ENCODE peak calls at places on chromosomes 13 and 19, in five cellular contexts. W is Panc1, O is OCI-LY7, Z is H9, M is GM12878. U is an unnamed sample.

GRCh38 chr13:29961036-29961685 is 110.7 kb upstream of the UBL3 start:
- DNase-seq in Z (no peak), O (no peak), M (no peak), W (no peak), U (no peak)

GRCh38 chr19:1260749-1261511 is 8.2 kb upstream of the CIRBP start:
- DNase-seq in M (peak), W (no peak), Z (peak), O (peak), U (peak)

GRCh38 chr19:8084152-8084551 is 31.6 kb downstream of the CCL25 start:
- DNase-seq in Z (no peak), O (no peak), W (no peak), M (no peak), U (no peak)

GRCh38 chr19:23392706-23393105 is 2.6 kb downstream of the ZNF91 start:
- DNase-seq in M (no peak), W (no peak), Z (no peak), O (no peak), U (no peak)

GRCh38 chr13:111415216-111415615 is 94.8 kb downstream of the TEX29 start:
- DNase-seq in M (no peak), Z (no peak), O (no peak), W (no peak), U (no peak)

GRCh38 chr13:76609643-76610042 is 276.6 kb downstream of the KCTD12 start:
- DNase-seq in M (no peak), Z (no peak), W (no peak), O (no peak), U (no peak)

GRCh38 chr19:42450314-42450934 is 7.7 kb upstream of the CXCL17 start:
- DNase-seq in M (peak), O (peak), Z (peak), W (no peak), U (peak)

GRCh38 chr19:1619094-1619439 is 13.8 kb upstream of the UQCR11 start:
- DNase-seq in M (no peak), Z (no peak), O (no peak), W (no peak), U (no peak)

GRCh38 chr19:48510421-48511268 is 990 bp downstream of the LMTK3 start:
- DNase-seq in O (peak), W (no peak), M (no peak), Z (peak), U (peak)

GRCh38 chr13:25292301-25292700 is 5.0 kb upstream of the MTMR6 start:
- DNase-seq in Z (peak), W (no peak), O (peak), M (no peak), U (no peak)

GRCh38 chr13:107585466-107585865 is 629.9 kb downstream of the LIG4 start:
- DNase-seq in O (no peak), M (no peak), Z (no peak), W (no peak), U (no peak)

GRCh38 chr13:33279414-33279813 is 6.1 kb downstream of the STARD13 start:
- DNase-seq in O (no peak), Z (no peak), M (no peak), W (no peak), U (no peak)

GRCh38 chr19:18007939-18008673 is at the start of gene ARRDC2:
- DNase-seq in Z (peak), W (no peak), O (peak), M (no peak), U (peak)

GRCh38 chr19:15374105-15374651 is 5.4 kb downstream of the AKAP8 start:
- DNase-seq in W (no peak), M (no peak), O (no peak), Z (no peak), U (peak)

GRCh38 chr13:34738251-34739170 is 203.6 kb upstream of the NBEA start:
- DNase-seq in Z (no peak), O (no peak), W (no peak), M (no peak), U (no peak)

GRCh38 chr19:34319230-34319585 is 45.8 kb upstream of the GPI start:
- DNase-seq in W (no peak), O (no peak), Z (no peak), M (no peak), U (no peak)

GRCh38 chr13:113643593-113643992 is 14.4 kb downstream of the ATP4B start:
- DNase-seq in Z (no peak), M (no peak), O (no peak), W (no peak), U (no peak)

GRCh38 chr13:44142540-44142867 is 231.1 kb upstream of the SERP2 start:
- DNase-seq in Z (no peak), M (no peak), O (no peak), W (no peak), U (no peak)

GRCh38 chr19:52269338-52270261 is at the start of gene ZNF766:
- DNase-seq in M (peak), Z (peak), W (peak), O (peak), U (peak)

GRCh38 chr13:113647351-113648217 is 10.4 kb downstream of the ATP4B start:
- DNase-seq in M (no peak), O (no peak), W (peak), Z (no peak), U (peak)

GRCh38 chr13:61884830-61885229 is 469.2 kb upstream of the PCDH20 start:
- DNase-seq in M (no peak), Z (no peak), W (no peak), O (no peak), U (no peak)

GRCh38 chr13:70237131-70237530 is 128.9 kb upstream of the KLHL1 start:
- DNase-seq in M (no peak), O (no peak), Z (no peak), W (no peak), U (no peak)

GRCh38 chr19:1177322-1178114 is 3.5 kb upstream of the SBNO2 start:
- DNase-seq in M (no peak), O (no peak), Z (no peak), W (no peak), U (peak)

GRCh38 chr13:80040219-80040976 is 300.5 kb downstream of the SPRY2 start:
- DNase-seq in Z (no peak), M (no peak), O (no peak), W (peak), U (no peak)

GRCh38 chr19:952680-953500 is 27.1 kb downstream of the ARID3A start:
- DNase-seq in M (no peak), O (peak), W (no peak), Z (no peak), U (no peak)

GRCh38 chr13:81116461-81117282 is 775.7 kb upstream of the SPRY2 start:
- DNase-seq in W (no peak), O (no peak), Z (no peak), M (no peak), U (no peak)

GRCh38 chr13:113153810-113154748 is 4.4 kb upstream of the PROZ start:
- DNase-seq in Z (peak), M (peak), W (no peak), O (peak), U (peak)

GRCh38 chr19:54662730-54663129 is at the start of gene LILRB4:
- DNase-seq in W (no peak), Z (no peak), O (peak), M (no peak), U (peak)

GRCh38 chr13:29402168-29402621 is 193.3 kb downstream of the SLC7A1 start:
- DNase-seq in O (no peak), Z (no peak), M (no peak), W (no peak), U (no peak)

GRCh38 chr19:54473071-54473941 is at the start of gene CDC42EP5:
- DNase-seq in W (no peak), O (no peak), M (no peak), Z (peak), U (peak)

GRCh38 chr19:57559008-57559403 is 657 bp downstream of the ZNF550 start:
- DNase-seq in M (no peak), Z (peak), O (peak), W (no peak), U (no peak)

GRCh38 chr19:19304186-19304975 is 15.9 kb downstream of the SUGP1 start:
- DNase-seq in O (no peak), W (no peak), Z (no peak), M (no peak), U (no peak)

GRCh38 chr19:56189785-56190184 is 7.8 kb downstream of the ZSCAN5B start:
- DNase-seq in Z (no peak), O (no peak), M (no peak), W (no peak), U (no peak)

GRCh38 chr13:112839347-112840105 is 129.5 kb upstream of the MCF2L start:
- DNase-seq in W (no peak), M (no peak), Z (no peak), O (peak), U (no peak)

GRCh38 chr13:99655351-99656091 is 154.2 kb downstream of the TM9SF2 start:
- DNase-seq in O (no peak), M (no peak), Z (no peak), W (no peak), U (no peak)

GRCh38 chr19:39969681-39970423 is 1.1 kb upstream of the PSMC4 start:
- DNase-seq in O (no peak), Z (no peak), W (no peak), M (no peak), U (no peak)

GRCh38 chr13:50457430-50458393 is 385.8 kb downstream of the DLEU7 start:
- DNase-seq in W (no peak), O (peak), Z (no peak), M (no peak), U (no peak)

GRCh38 chr19:46856062-46857022 is 4.5 kb upstream of the ARHGAP35 start:
- DNase-seq in Z (peak), M (peak), W (no peak), O (peak), U (peak)

GRCh38 chr19:38812004-38812840 is 523 bp downstream of the LGALS4 start:
- DNase-seq in M (no peak), W (no peak), O (no peak), Z (no peak), U (no peak)
- H3K27ac ChIP-seq in M (no peak), W (no peak), O (no peak), Z (no peak), U (no peak)

DNA sequence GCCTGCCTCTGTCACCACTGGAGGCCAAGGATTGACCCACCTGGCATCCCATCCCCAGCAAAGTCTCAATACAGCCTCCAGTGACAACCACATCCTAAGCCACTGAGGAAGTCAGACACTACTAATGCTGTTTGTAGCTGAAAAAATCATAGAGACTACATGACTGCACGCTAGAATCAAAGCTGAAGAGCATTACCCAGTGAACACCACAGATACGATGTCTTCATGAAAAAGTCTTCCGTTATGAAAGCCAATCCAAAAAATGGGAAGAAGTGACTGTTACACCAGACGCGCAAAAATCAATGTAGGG is 11.1 kb upstream of the NUP62 start:
- DNase-seq in Z (no peak), M (no peak), W (no peak), O (no peak), U (no peak)
- TF ChIP-seq CTCF in Z (no peak), M (no peak), W (no peak), O (no peak), U (no peak)

GRCh38 chr13:98480915-98481510 is 95.9 kb downstream of the STK24 start:
- DNase-seq in M (no peak), Z (no peak), O (peak), W (no peak), U (no peak)

GRCh38 chr13:98483636-98484288 is 93.1 kb downstream of the STK24 start:
- DNase-seq in Z (no peak), M (no peak), W (no peak), O (no peak), U (no peak)

GRCh38 chr13:98484289-98485219 is 92.4 kb downstream of the STK24 start:
- DNase-seq in W (peak), Z (peak), M (no peak), O (no peak), U (peak)

GRCh38 chr13:98481511-98481951 is 95.4 kb downstream of the STK24 start:
- DNase-seq in Z (no peak), W (no peak), O (no peak), M (no peak), U (no peak)

DNA sequence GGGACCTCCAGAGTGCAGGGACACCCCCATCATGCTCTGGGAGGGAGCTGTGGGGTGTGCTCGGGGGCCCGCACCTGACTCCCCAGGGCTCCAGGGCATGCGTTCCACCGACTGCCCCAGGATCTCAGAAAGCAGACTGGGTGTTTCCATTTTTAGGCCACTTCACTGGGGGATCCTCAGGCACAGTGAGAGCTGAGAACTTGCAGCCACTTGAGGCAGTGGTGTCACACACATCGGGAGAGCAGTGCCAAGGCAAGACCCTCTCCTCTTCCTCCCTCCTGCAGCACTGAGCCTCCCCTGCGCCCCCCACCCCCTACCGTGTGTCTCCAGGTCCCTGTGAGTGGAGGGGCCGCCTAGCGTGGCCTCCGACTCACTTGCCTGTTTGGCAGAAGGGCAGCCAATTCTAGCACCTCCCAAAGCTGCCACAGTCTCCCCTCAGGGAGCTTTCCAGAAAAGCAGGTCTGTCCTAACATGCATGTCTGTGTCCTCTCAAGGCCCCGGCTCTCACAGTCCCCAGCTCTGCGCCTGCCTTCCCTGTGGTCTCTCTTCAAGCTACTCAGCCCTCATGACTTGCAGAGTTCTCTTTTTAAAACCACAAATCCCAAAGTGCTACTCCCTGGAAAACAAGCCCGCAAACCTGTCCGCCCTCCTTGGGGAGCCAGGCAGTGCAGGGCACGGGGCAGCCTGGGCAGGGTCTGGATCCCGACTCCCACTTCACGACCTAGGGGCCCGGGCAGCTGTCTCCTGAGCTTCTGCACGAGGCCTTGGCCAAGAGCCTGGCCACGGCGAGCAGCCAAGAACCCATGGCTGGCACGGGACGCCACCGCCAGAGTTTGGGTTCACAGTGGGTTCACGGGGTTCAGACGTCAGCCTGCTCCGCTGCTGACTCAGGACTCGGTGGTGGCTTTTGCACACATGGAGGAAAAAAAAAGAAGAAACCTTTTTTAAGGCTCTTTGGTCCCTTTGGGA is 94.1 kb downstream of the STK24 start:
- DNase-seq in W (peak), M (no peak), Z (no peak), O (peak), U (peak)
- H3K27ac ChIP-seq in W (no peak), M (peak), Z (no peak), O (no peak), U (peak)

GRCh38 chr13:21033866-21034601 is 27.4 kb downstream of the LATS2 start:
- DNase-seq in O (no peak), Z (no peak), M (no peak), W (no peak), U (no peak)

GRCh38 chr13:21032656-21033055 is 28.7 kb downstream of the LATS2 start:
- DNase-seq in M (no peak), W (no peak), Z (no peak), O (no peak), U (no peak)

GRCh38 chr13:21037656-21038055 is 23.7 kb downstream of the LATS2 start:
- DNase-seq in Z (peak), W (no peak), O (no peak), M (no peak), U (no peak)

GRCh38 chr13:21033224-21033855 is 28.0 kb downstream of the LATS2 start:
- DNase-seq in Z (no peak), M (no peak), O (no peak), W (no peak), U (no peak)

GRCh38 chr13:21034602-21035190 is 26.7 kb downstream of the LATS2 start:
- DNase-seq in W (no peak), O (no peak), M (no peak), Z (peak), U (no peak)
- TF ChIP-seq CTCF in W (peak), O (no peak), M (peak), Z (peak), U (peak)

GRCh38 chr13:42991892-42992584 is at the start of gene EPSTI1:
- DNase-seq in M (no peak), W (no peak), O (peak), Z (peak), U (peak)

GRCh38 chr13:42996584-42996983 is 4.5 kb upstream of the EPSTI1 start:
- DNase-seq in W (peak), M (no peak), O (no peak), Z (no peak), U (no peak)

GRCh38 chr13:42992585-42993122 is 613 bp upstream of the EPSTI1 start:
- DNase-seq in M (no peak), W (no peak), O (peak), Z (no peak), U (no peak)

GRCh38 chr13:42997381-42997780 is 5.3 kb upstream of the EPSTI1 start:
- DNase-seq in O (no peak), W (no peak), M (no peak), Z (no peak), U (no peak)

DNA sequence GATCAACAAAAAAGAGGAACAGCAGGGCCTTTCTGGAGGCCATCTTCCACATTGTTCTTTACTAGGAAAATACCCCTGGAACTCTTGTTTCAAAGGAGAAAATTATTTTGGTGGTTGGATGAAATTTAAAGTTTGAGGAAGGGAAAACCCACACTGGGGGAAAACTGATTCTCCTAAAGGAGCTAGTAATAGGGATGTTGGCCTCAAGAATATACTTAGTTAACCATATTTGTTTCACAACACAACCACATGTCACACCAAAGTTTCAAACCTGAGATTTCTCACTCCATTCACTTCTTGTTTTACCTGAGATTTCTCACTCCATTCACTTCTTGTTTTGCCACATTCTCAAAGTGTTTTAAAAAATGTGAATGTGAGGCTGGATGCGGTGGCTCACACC is 2.8 kb upstream of the EPSTI1 start:
- DNase-seq in Z (no peak), W (no peak), M (no peak), O (no peak), U (no peak)
- H3K27ac ChIP-seq in Z (no peak), W (no peak), M (peak), O (no peak), U (no peak)

GRCh38 chr19:4699826-4700572 is 23.6 kb downstream of the DPP9 start:
- DNase-seq in M (no peak), Z (no peak), O (no peak), W (no peak), U (peak)

GRCh38 chr19:4701557-4701956 is 22.1 kb downstream of the DPP9 start:
- DNase-seq in Z (no peak), M (no peak), W (no peak), O (no peak), U (peak)

GRCh38 chr19:4703671-4704316 is 19.8 kb downstream of the DPP9 start:
- DNase-seq in O (no peak), M (no peak), Z (no peak), W (no peak), U (no peak)

GRCh38 chr19:4702764-4703163 is 20.9 kb downstream of the DPP9 start:
- DNase-seq in M (no peak), Z (no peak), O (no peak), W (no peak), U (no peak)

GRCh38 chr19:4700573-4700970 is 23.1 kb downstream of the DPP9 start:
- DNase-seq in M (no peak), Z (no peak), O (no peak), W (no peak), U (no peak)
- TF ChIP-seq CTCF in M (no peak), Z (peak), O (peak), W (no peak), U (no peak)

GRCh38 chr13:106468948-106469590 is 66.4 kb downstream of the EFNB2 start:
- DNase-seq in O (no peak), M (no peak), Z (no peak), W (no peak), U (no peak)

GRCh38 chr13:106474906-106475305 is 60.6 kb downstream of the EFNB2 start:
- DNase-seq in Z (no peak), O (no peak), W (no peak), M (no peak), U (no peak)

GRCh38 chr13:106472621-106473020 is 62.8 kb downstream of the EFNB2 start:
- DNase-seq in O (no peak), Z (no peak), M (no peak), W (no peak), U (no peak)

GRCh38 chr13:106473174-106473573 is 62.3 kb downstream of the EFNB2 start:
- DNase-seq in W (no peak), M (no peak), O (no peak), Z (no peak), U (no peak)

DNA sequence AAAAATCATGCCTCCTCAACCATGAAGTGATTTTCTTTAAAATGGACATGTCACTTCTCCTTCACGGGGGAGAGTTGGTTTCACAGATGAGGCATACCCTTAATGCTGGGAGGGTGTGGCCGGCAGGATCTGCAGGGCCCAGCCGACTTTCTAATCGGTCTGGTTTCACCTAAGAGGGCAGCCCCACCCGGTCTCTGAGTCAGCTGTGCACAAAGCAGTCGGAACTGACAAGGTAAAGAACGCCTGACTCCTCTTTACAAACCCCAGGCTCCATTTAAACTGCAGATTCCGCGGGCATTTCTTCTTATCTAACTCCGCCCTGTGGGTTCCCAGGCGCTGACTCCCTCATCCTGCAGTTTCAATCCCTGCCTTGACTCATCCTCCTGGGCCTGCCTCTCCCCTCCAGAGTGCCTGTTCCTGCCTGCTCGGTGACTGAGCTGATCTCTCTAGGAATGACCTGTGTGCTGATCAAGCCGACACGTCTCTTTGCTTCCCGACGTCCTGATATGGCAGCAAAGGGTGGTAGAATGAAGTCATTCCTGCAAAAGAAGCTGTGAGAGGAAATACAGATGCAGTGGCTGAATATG is 63.4 kb downstream of the EFNB2 start:
- DNase-seq in O (no peak), Z (peak), M (no peak), W (peak), U (peak)
- H3K27ac ChIP-seq in O (no peak), Z (no peak), M (no peak), W (no peak), U (no peak)

U was measured in psoas muscle.